ENCODE peak calls at places on chromosomes 13 and 19, in seven cellular contexts. K, J, S, T, D, H and Y are unnamed samples.

GRCh38 chr19:32223595-32224370 is 121.6 kb upstream of the ZNF507 start:
- DNase-seq in K (no peak), J (no peak), S (no peak), T (no peak), D (no peak), H (peak), Y (no peak)

GRCh38 chr19:18194554-18195238 is 1.7 kb downstream of the MPV17L2 start:
- DNase-seq in K (peak), J (peak), S (peak), T (peak), D (no peak), H (no peak), Y (no peak)

GRCh38 chr13:76848596-76848995 is 37.6 kb downstream of the KCTD12 start:
- DNase-seq in K (no peak), J (no peak), S (no peak), T (no peak), D (no peak), H (no peak), Y (peak)

GRCh38 chr19:18390075-18390909 is 4.3 kb downstream of the GDF15 start:
- DNase-seq in K (no peak), J (no peak), S (no peak), T (no peak), D (no peak), H (no peak), Y (no peak)

GRCh38 chr19:956747-957451 is 27.2 kb upstream of the WDR18 start:
- DNase-seq in K (no peak), J (no peak), S (no peak), T (no peak), D (no peak), H (no peak), Y (peak)

GRCh38 chr13:32079586-32079985 is 48.0 kb downstream of the FRY start:
- DNase-seq in K (no peak), J (no peak), S (no peak), T (no peak), D (no peak), H (no peak), Y (no peak)

GRCh38 chr19:1725100-1726064 is 27.9 kb upstream of the ONECUT3 start:
- DNase-seq in K (no peak), J (no peak), S (peak), T (peak), D (peak), H (no peak), Y (peak)

GRCh38 chr13:40452741-40453665 is 213.4 kb downstream of the FOXO1 start:
- DNase-seq in K (no peak), J (peak), S (no peak), T (no peak), D (no peak), H (no peak), Y (peak)

GRCh38 chr13:91136806-91137205 is 210.7 kb upstream of the MIR17HG start:
- DNase-seq in K (no peak), J (no peak), S (no peak), T (no peak), D (no peak), H (no peak), Y (no peak)

GRCh38 chr13:111365149-111366005 is 44.9 kb downstream of the TEX29 start:
- DNase-seq in K (no peak), J (no peak), S (no peak), T (no peak), D (no peak), H (no peak), Y (no peak)

GRCh38 chr19:29467824-29468401 is 57.9 kb upstream of the VSTM2B start:
- DNase-seq in K (no peak), J (no peak), S (no peak), T (no peak), D (no peak), H (no peak), Y (peak)

GRCh38 chr19:41707502-41707812 is 969 bp upstream of the CEACAM5 start:
- DNase-seq in K (no peak), J (no peak), S (no peak), T (no peak), D (no peak), H (peak), Y (no peak)

GRCh38 chr13:51688937-51689336 is 104.7 kb downstream of the WDFY2 start:
- DNase-seq in K (no peak), J (no peak), S (no peak), T (no peak), D (no peak), H (no peak), Y (no peak)

GRCh38 chr13:112434937-112435523 is 58.9 kb downstream of the SPACA7 start:
- DNase-seq in K (no peak), J (no peak), S (no peak), T (no peak), D (no peak), H (peak), Y (no peak)

GRCh38 chr19:10713317-10713716 is 4.6 kb upstream of the DNM2 start:
- DNase-seq in K (no peak), J (no peak), S (no peak), T (no peak), D (no peak), H (no peak), Y (no peak)

GRCh38 chr13:100440756-100441421 is 147.7 kb downstream of the GGACT start:
- DNase-seq in K (no peak), J (peak), S (no peak), T (no peak), D (no peak), H (no peak), Y (peak)

GRCh38 chr13:106570354-106570822 is 2.5 kb upstream of the ARGLU1 start:
- DNase-seq in K (no peak), J (no peak), S (peak), T (no peak), D (peak), H (peak), Y (peak)

GRCh38 chr13:41117859-41118258 is 14.7 kb downstream of the KBTBD6 start:
- DNase-seq in K (no peak), J (no peak), S (no peak), T (no peak), D (no peak), H (no peak), Y (no peak)

GRCh38 chr13:21683034-21683733 is 12.3 kb downstream of the FGF9 start:
- DNase-seq in K (no peak), J (peak), S (peak), T (no peak), D (no peak), H (no peak), Y (peak)

GRCh38 chr19:41206926-41207750 is 11.9 kb upstream of the AXL start:
- DNase-seq in K (no peak), J (no peak), S (no peak), T (no peak), D (no peak), H (peak), Y (peak)

GRCh38 chr13:66689628-66690027 is 540.5 kb downstream of the PCDH9 start:
- DNase-seq in K (no peak), J (no peak), S (no peak), T (no peak), D (no peak), H (no peak), Y (no peak)

GRCh38 chr19:15276620-15277019 is 44.4 kb upstream of the EPHX3 start:
- DNase-seq in K (no peak), J (no peak), S (no peak), T (no peak), D (no peak), H (no peak), Y (peak)

GRCh38 chr13:42211704-42212103 is 60.2 kb upstream of the AKAP11 start:
- DNase-seq in K (no peak), J (no peak), S (no peak), T (no peak), D (no peak), H (no peak), Y (peak)

GRCh38 chr19:51688665-51689571 is 4.2 kb upstream of the SPACA6 start:
- DNase-seq in K (no peak), J (peak), S (peak), T (peak), D (no peak), H (peak), Y (peak)

GRCh38 chr19:2249880-2250764 is 999 bp downstream of the AMH start:
- DNase-seq in K (no peak), J (no peak), S (no peak), T (no peak), D (no peak), H (no peak), Y (no peak)

GRCh38 chr19:45305421-45305820 is 17.3 kb downstream of the CKM start:
- DNase-seq in K (no peak), J (no peak), S (no peak), T (no peak), D (no peak), H (no peak), Y (peak)

GRCh38 chr13:75368167-75368566 is 113.8 kb downstream of the TBC1D4 start:
- DNase-seq in K (no peak), J (peak), S (no peak), T (no peak), D (no peak), H (no peak), Y (peak)

GRCh38 chr13:51681037-51681678 is 96.9 kb downstream of the WDFY2 start:
- DNase-seq in K (no peak), J (peak), S (no peak), T (no peak), D (no peak), H (no peak), Y (peak)

GRCh38 chr19:46111376-46111775 is 13.1 kb downstream of the IGFL3 start:
- DNase-seq in K (no peak), J (no peak), S (no peak), T (no peak), D (no peak), H (no peak), Y (no peak)

GRCh38 chr19:15210323-15210774 is 9.6 kb upstream of the NOTCH3 start:
- DNase-seq in K (no peak), J (no peak), S (no peak), T (no peak), D (no peak), H (no peak), Y (peak)

GRCh38 chr19:49512970-49513745 is 697 bp downstream of the FCGRT start:
- DNase-seq in K (no peak), J (no peak), S (no peak), T (no peak), D (no peak), H (peak), Y (no peak)

GRCh38 chr19:4268816-4269430 is 10.1 kb upstream of the SHD start:
- DNase-seq in K (no peak), J (no peak), S (no peak), T (no peak), D (no peak), H (no peak), Y (no peak)

GRCh38 chr19:50300814-50301606 is 28.2 kb downstream of the KCNC3 start:
- DNase-seq in K (no peak), J (peak), S (no peak), T (no peak), D (peak), H (no peak), Y (peak)

GRCh38 chr13:106373304-106373988 is 162.0 kb downstream of the EFNB2 start:
- DNase-seq in K (no peak), J (no peak), S (no peak), T (no peak), D (no peak), H (no peak), Y (no peak)